ENCODE peak calls at places on chromosomes 16 and 17, in eight cellular contexts. X is suprapubic skin, D is fibroblast of villous mesenchyme, U is right lobe of liver, F is fibroblast of pulmonary artery, W is brain microvascular endothelial cell, S is fibroblast of mammary gland, L is body of pancreas. P is an unnamed sample.

GRCh38 chr16:87235810-87236515 is 81.2 kb downstream of the C16orf95 start:
- DNase-seq in L (no peak), D (no peak), W (no peak), S (no peak), U (no peak), X (no peak), F (no peak), P (no peak)

GRCh38 chr17:55783684-55784245 is 32.9 kb downstream of the PCTP start:
- DNase-seq in L (peak), F (peak), D (peak), S (peak), U (no peak), X (peak), W (no peak), P (peak)

GRCh38 chr16:49489686-49490320 is 116.2 kb downstream of the C16orf78 start:
- DNase-seq in U (no peak), X (no peak), F (no peak), W (no peak), S (no peak), D (no peak), L (no peak), P (no peak)

GRCh38 chr17:41428591-41429326 is 4.4 kb upstream of the KRT37 start:
- DNase-seq in U (no peak), D (peak), S (peak), W (no peak), F (no peak), L (no peak), X (no peak), P (peak)

GRCh38 chr17:17737938-17738894 is 57.0 kb downstream of the RAI1 start:
- DNase-seq in F (no peak), U (no peak), W (no peak), D (peak), S (no peak), X (no peak), L (peak), P (no peak)

GRCh38 chr16:54720259-54720658 is 210.4 kb upstream of the IRX5 start:
- DNase-seq in S (no peak), L (no peak), D (no peak), F (no peak), U (no peak), X (no peak), W (no peak), P (no peak)

GRCh38 chr17:43722269-43722619 is 36.3 kb downstream of the SOST start:
- DNase-seq in L (no peak), U (no peak), F (no peak), D (no peak), W (no peak), S (no peak), X (no peak), P (no peak)

GRCh38 chr17:83173180-83173996 is 94.0 kb downstream of the METRNL start:
- DNase-seq in D (no peak), U (peak), W (no peak), X (no peak), L (peak), S (no peak), F (no peak), P (no peak)

GRCh38 chr17:27348196-27348595 is 54.3 kb downstream of the WSB1 start:
- DNase-seq in D (no peak), U (no peak), S (no peak), W (no peak), X (no peak), F (no peak), L (no peak), P (no peak)
- H3K4me3 ChIP-seq in D (no peak), U (no peak), S (no peak), W (no peak), X (no peak), F (no peak), L (no peak), P (no peak)

GRCh38 chr17:73952498-73953205 is 250.8 kb upstream of the RPL38 start:
- DNase-seq in F (no peak), D (peak), W (no peak), U (no peak), X (no peak), L (no peak), S (peak), P (no peak)
- TF ChIP-seq CTCF in F (no peak), D (peak), W (no peak), U (peak), X (peak), L (no peak), S (no peak), P (peak)

DNA sequence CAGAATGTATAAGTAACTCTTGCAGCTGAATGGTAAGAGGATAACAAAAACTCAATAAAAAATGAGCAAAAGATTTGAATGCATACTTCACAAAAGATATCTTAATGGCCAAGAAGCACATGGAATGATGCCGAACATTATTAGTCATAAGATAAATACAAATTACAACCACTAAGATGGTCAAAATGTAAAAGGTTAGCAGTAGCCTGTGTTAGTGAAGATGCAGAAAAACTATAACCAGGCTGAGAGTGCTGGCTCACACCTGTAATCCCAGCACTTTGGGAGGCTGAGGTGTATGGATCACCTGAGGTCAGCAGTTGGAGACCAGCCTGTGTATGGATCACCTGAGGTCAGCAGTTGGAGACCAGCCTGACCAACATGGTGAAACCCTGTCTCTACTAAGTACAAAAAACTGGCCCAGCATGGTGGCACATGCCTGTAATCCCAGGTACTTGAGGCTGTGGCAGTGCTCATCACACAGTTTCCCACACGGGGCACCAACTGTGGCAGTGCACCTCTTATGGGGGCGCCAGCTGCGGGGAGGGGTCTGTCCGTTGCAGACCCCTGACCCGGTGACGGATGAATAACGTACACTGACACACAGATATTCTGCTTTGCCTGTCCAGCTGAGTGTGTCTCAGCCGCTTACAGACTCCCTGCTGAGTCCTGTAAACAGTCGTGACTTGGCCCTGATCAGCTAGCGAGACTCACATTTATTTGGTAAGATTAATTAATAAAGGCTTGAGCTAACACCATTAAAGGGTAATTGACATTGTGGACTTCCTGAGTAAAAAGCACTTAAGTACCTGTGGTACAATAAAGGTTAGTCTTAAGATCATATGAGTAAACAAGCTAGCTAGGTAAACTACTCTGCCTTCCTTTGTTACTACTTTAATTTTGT is 45.7 kb upstream of the FAM20A start:
- DNase-seq in F (peak), W (no peak), X (no peak), U (no peak), S (peak), L (no peak), D (no peak), P (no peak)
- H3K4me3 ChIP-seq in F (no peak), W (no peak), X (no peak), U (no peak), S (no peak), L (no peak), D (no peak), P (no peak)

GRCh38 chr17:74715144-74715543 is 2.4 kb upstream of the CD300LF start:
- DNase-seq in F (no peak), U (no peak), W (peak), L (no peak), S (no peak), D (no peak), X (no peak), P (no peak)
- TF ChIP-seq CTCF in F (no peak), U (no peak), W (no peak), L (no peak), S (no peak), D (no peak), X (no peak), P (no peak)

GRCh38 chr17:48645639-48646182 is 19.6 kb upstream of the HOXB9 start:
- DNase-seq in F (no peak), L (no peak), W (no peak), U (no peak), X (no peak), S (no peak), D (no peak), P (no peak)

GRCh38 chr17:48646183-48647102 is 20.3 kb upstream of the HOXB9 start:
- DNase-seq in L (no peak), W (no peak), U (no peak), F (no peak), D (no peak), S (no peak), X (no peak), P (peak)

GRCh38 chr17:48644910-48645557 is 18.9 kb upstream of the HOXB9 start:
- DNase-seq in X (no peak), W (no peak), F (no peak), L (no peak), D (no peak), U (no peak), S (no peak), P (no peak)

GRCh38 chr17:48647964-48648245 is 21.7 kb upstream of the HOXB9 start:
- DNase-seq in F (no peak), S (no peak), L (no peak), W (no peak), U (no peak), X (no peak), D (no peak), P (no peak)

DNA sequence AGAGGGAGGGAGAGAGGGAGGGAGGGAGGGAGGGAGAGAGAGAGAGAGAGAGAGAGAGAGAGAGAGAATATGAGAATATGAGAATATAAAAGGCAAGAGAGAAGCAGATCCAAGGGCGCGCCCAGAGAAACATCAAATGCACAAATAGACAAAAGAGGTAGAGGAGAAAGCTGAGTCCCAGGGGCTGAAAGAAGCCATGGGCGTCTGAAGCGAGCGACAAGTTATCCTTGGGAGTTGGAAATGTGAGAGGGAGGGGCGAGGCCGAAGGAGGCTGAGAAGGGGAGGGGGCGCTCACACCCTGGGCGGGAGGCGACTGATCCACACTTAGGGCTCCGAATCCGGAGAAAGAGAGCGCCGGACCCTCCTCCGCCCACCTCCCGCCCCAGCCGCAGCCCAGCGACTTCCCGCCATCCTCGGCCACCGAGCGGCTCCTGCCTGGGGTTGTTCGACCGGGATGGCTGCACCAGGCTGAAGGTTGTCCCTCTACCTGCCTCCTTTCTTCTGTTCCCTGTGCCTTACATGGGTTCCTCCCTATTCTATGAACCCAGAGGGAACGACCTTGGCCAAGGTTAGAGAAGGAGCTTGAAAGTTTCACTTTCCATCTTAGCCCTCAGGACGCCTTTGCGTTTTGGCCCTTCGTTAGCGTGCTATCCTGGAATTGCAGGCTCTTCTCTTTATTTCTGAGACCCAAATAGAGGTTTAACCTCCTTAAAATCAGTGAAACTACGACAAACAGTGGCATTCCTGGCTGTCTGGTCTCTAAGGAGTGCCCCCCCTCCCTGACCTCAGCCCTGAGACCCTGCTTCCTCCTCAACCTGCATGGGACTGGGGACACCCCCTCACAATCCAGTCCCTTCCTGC is 21.2 kb upstream of the HOXB9 start:
- DNase-seq in U (no peak), S (no peak), X (no peak), L (no peak), W (no peak), F (no peak), D (no peak), P (peak)
- H3K4me3 ChIP-seq in U (peak), S (peak), X (peak), L (no peak), W (peak), F (peak), D (peak), P (peak)

DNA sequence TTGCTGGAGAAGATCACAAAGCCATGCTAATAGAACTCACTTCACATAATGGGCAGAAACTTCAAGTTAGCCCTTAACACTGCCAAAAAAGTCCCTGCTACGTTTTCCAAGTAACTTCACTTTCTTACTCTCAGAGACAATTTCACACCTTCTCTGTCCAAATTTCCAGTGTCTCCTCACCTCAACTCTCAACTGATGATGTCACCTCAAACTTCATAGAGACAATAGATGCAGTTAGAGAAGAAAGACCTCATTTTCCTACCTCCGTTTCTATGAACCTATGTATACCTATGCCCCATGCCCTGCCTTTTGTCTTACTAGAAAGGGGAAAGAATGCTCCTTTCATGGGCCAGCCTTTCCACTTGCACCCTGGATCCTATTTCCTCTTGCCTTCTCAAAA is 14.2 kb upstream of the EFCAB3 start:
- DNase-seq in D (no peak), W (no peak), S (no peak), U (no peak), L (no peak), F (no peak), X (no peak), P (no peak)
- TF ChIP-seq CTCF in D (no peak), W (no peak), S (no peak), U (no peak), L (no peak), F (no peak), X (no peak), P (no peak)

GRCh38 chr17:73390851-73391250 is 79.0 kb upstream of the CDC42EP4 start:
- DNase-seq in X (no peak), U (no peak), W (no peak), L (no peak), F (no peak), D (no peak), S (no peak), P (no peak)

GRCh38 chr17:73389411-73389810 is 77.6 kb upstream of the CDC42EP4 start:
- DNase-seq in W (no peak), U (no peak), D (no peak), L (no peak), S (no peak), F (no peak), X (no peak), P (no peak)

GRCh38 chr17:73390221-73390620 is 78.4 kb upstream of the CDC42EP4 start:
- DNase-seq in X (no peak), D (no peak), L (peak), F (no peak), W (no peak), S (no peak), U (no peak), P (no peak)

GRCh38 chr17:73393381-73393780 is 81.6 kb upstream of the CDC42EP4 start:
- DNase-seq in F (no peak), U (no peak), X (no peak), W (no peak), L (no peak), D (no peak), S (no peak), P (no peak)

DNA sequence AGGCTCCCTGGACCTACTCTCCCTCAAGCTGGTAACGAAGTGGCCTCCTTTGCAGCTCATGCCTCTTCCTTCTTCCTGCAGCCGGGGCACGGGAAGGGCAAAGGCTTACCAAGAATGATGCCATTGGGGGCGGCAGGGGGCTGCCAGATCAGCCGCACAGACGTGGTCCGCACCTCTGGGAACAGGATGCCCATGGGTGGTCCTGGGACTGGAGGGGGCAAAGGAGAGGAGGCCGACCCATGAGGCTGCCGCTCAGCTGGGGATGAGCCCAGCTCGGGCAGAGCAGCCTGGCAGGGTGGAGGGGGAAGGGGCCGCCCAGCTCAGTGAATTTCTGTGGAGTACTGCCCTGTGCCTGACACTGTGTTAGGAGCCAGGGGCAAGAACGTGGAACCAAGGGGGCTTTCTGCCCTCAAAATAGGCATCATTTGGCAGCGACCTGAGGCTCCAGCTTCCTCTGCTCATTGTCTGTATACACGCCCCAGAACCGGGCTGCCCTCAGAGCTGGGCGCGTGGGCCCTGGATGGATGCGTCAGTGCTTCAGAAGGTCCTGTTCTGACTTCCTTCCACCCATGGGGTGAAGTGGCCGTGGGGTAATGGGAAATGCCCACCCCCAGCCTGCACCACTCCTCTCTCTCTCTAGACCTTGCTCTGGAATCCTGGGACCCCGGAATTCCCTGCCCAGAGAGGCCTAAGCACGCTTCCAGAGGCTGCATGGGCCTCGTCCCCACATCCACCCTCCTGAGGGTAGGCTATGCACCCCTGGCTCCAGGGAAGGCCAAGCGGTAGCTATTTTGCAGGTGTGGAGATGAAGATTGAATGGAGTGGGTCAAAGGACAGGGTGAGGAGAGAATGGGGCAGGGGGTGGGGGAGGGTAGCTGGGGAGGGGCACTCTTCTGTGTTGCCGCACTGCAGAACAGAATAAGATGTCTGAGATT is 79.8 kb upstream of the CDC42EP4 start:
- DNase-seq in F (no peak), U (no peak), S (no peak), X (no peak), D (no peak), L (no peak), W (no peak), P (no peak)
- H3K4me3 ChIP-seq in F (no peak), U (no peak), S (no peak), X (no peak), D (no peak), L (no peak), W (no peak), P (no peak)

GRCh38 chr16:85347213-85347591 is 234.9 kb upstream of the CIBAR2 start:
- DNase-seq in L (no peak), W (no peak), F (peak), U (no peak), X (no peak), D (peak), S (no peak), P (no peak)
- TF ChIP-seq CTCF in L (peak), W (peak), F (peak), U (peak), X (peak), D (peak), S (peak), P (peak)

DNA sequence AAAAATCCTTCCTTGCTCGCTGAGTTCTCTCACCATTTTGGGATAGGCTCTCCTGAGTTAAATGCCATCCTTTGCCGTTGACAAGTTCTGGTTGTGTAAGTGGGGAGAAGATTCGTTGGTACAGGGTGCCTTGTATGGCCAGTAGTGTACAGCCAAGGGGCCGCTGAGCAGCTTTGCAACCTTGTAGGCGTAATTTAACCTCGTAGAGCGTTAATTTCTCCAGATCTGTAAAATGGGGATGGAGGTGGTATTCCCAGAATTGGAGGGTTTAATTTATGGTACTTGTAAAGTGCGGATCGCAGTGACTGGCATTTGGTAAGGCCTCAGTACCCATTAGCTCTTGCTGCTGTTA is 1.4 kb downstream of the ARSG start:
- DNase-seq in F (no peak), U (no peak), L (no peak), D (no peak), X (no peak), W (no peak), S (no peak), P (no peak)
- H3K4me3 ChIP-seq in F (no peak), U (no peak), L (no peak), D (no peak), X (peak), W (no peak), S (no peak), P (no peak)

DNA sequence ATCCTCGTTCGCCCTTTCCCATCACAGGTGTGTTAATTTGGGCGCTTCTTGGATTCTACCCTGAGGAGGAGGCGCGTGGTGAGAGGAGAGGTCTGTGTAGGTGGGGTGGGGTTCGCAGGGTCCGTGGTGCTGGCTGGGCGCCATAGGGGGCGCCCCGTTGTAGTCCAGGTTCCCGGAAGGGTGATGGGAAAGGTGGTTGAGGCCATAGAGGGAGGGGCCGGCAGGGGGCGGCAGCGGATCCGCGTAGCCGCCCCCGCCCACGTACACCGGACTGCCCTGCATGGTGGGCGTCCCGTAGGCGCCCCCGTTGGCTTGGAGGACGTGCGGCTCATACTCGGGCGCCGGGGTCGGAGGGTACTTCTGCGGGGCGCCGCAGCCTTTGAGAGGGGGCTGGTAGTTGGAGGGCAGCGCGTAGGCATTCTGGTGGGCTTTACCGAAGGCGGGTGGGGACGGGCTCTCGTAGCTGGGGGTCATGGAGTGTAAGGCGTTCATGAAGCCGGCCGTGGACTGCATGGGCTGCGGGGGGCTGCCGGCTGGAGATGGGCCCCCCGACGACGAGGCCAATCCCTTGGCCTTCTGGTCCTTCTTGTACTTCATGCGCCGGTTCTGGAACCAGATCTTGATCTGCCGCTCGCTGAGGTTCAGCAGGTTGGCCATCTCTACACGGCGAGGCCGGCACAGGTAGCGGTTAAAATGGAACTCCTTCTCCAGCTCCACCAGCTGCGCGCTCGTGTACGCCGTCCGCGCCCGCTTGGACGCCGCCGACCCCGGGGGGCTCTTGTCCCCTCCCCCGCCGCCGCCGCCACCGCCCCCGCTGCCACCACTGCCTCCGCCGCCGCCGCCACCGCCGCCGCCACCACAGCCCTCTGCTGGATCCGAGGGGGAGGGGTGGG is 5.7 kb upstream of the HOXB2 start:
- DNase-seq in U (no peak), W (no peak), D (no peak), F (no peak), L (no peak), S (no peak), X (no peak), P (no peak)
- TF ChIP-seq CTCF in U (no peak), W (peak), D (no peak), F (no peak), L (no peak), S (no peak), X (no peak), P (peak)

P was measured in AG10803.